ENCODE peak calls at places on chromosomes 11 and 22, in nine cellular contexts. J is AG10803, M is MM.1S, C is cardiac muscle cell, B is AG04450, V is astrocyte of the spinal cord, G is K562, O is heart left ventricle, A is epithelial cell of esophagus. E is an unnamed sample.

GRCh38 chr11:47348859-47349258 is 3.6 kb downstream of the MYBPC3 start:
- DNase-seq in G (no peak), C (peak), A (peak), V (peak), M (peak), B (no peak), O (peak), J (no peak), E (no peak)

GRCh38 chr11:7573558-7574296 is 59.9 kb downstream of the PPFIBP2 start:
- DNase-seq in B (no peak), C (no peak), G (peak), O (no peak), J (no peak), A (no peak), V (no peak), M (no peak), E (no peak)

GRCh38 chr11:8250446-8250845 is 13.2 kb downstream of the LMO1 start:
- DNase-seq in M (no peak), V (no peak), O (no peak), A (no peak), B (no peak), C (no peak), J (no peak), G (no peak), E (no peak)

GRCh38 chr11:78194490-78194889 is 5.8 kb downstream of the USP35 start:
- DNase-seq in M (no peak), V (no peak), C (no peak), O (no peak), J (no peak), B (no peak), G (no peak), A (peak), E (no peak)

GRCh38 chr11:117022526-117022925 is 75.7 kb downstream of the SIK3 start:
- DNase-seq in G (no peak), J (no peak), V (no peak), A (no peak), B (no peak), M (no peak), O (no peak), C (no peak), E (no peak)

GRCh38 chr11:121958978-121959340 is 157.1 kb downstream of the BLID start:
- DNase-seq in G (no peak), B (no peak), J (peak), V (no peak), M (no peak), O (no peak), C (peak), A (peak), E (no peak)

GRCh38 chr11:73982595-73982989 is at the start of gene UCP2:
- DNase-seq in C (peak), G (peak), M (peak), B (peak), A (peak), J (no peak), O (peak), V (no peak), E (peak)

GRCh38 chr22:42856179-42856864 is 751 bp downstream of the ARFGAP3 start:
- DNase-seq in C (peak), O (peak), J (peak), A (peak), V (no peak), M (peak), G (no peak), B (no peak), E (no peak)

GRCh38 chr22:28952857-28953256 is 69.5 kb downstream of the ZNRF3 start:
- DNase-seq in A (no peak), J (peak), B (peak), O (no peak), C (no peak), M (no peak), V (peak), G (no peak), E (no peak)

GRCh38 chr22:50308597-50308935 is 1.1 kb upstream of the PLXNB2 start:
- DNase-seq in B (no peak), G (peak), O (peak), J (peak), V (no peak), A (no peak), C (peak), M (no peak), E (no peak)

DNA sequence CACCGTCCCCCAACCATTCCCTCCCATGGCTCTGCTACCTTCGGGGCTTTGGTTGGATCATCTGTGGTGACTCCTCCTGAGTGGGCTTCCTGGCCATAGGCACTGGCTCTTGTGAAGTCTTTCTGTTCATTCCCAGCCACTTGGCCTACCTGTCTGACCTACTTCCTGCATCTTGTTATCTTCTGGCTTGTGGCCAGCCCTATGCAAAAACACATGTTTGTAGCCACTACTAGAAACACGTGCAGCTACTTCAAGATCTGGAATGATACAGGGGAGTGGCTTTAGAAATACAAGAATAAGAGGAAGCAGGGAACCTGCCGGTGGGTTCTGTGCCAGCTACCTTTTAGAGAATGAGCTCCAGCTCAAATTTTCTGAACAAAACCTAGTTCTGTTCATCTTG is 20.9 kb downstream of the RCOR2 start:
- DNase-seq in C (no peak), G (no peak), A (no peak), O (no peak), J (no peak), M (no peak), V (no peak), B (no peak), E (no peak)
- H3K4me3 ChIP-seq in C (no peak), G (no peak), A (no peak), O (no peak), J (no peak), M (no peak), V (no peak), B (no peak), E (no peak)

DNA sequence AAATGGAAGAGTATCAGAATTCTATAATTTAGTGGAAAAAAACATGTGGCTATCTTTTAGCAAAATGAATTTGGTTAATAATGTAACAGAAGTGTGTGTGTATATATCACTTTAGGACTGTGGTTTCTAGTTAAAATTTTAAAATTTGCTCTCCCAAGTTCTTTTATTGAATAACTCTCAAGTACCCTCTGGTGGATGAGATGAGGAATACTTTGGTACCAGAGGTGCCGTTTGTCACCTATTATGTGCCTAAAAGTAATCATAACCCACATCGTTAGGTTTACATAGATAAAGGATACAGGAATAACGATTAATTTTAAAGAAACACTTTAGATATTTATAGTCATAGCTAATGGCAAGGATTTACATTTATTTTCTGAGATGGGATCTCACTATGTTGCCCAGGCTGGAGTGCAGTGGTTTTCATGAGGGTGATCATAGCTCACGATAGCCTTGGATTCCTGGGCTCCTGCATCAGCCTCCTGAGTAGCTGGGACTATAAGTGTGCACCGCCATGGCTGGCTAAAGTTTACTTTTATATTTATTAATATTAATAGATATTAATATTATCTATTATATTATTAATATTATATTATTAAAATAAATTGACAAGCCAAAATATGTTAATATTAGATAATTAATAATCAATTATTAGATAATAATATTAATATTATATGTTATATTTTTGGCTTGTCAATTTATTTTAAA is 66.7 kb upstream of the CAPRIN1 start:
- DNase-seq in B (no peak), V (no peak), J (no peak), A (no peak), O (no peak), G (peak), C (no peak), M (no peak), E (no peak)
- TF ChIP-seq CTCF in B (peak), V (peak), J (peak), A (no peak), O (no peak), G (peak), C (no peak), M (no peak), E (no peak)

DNA sequence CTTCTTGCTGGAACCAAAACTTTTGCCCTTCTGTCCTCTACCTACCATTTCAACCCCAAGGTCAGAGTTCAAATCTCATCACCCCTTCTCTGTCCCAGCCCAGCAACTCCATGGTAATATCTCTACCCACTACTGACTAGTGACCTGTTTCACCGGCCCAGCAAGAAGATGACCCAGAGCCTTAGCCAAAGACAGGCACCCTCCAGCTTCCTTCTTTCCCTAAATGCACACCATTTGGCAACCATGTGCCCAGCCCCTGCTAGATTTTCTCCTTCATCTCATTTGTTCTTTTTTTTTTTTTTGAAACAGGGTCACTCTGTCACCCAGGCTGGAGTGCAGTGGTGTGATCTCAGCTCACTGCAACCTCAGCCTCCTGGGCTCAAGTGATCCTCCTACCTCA is 14.9 kb downstream of the ARAP1 start:
- DNase-seq in C (no peak), G (no peak), B (no peak), A (no peak), M (no peak), V (no peak), J (no peak), O (no peak), E (no peak)
- H3K4me3 ChIP-seq in C (no peak), G (no peak), B (no peak), A (no peak), M (no peak), V (no peak), J (no peak), O (no peak), E (no peak)

GRCh38 chr11:123354371-123354770 is 75.7 kb upstream of the GRAMD1B start:
- DNase-seq in A (no peak), G (no peak), J (no peak), B (no peak), O (no peak), C (no peak), V (no peak), M (no peak), E (no peak)

GRCh38 chr11:123357353-123357989 is 72.6 kb upstream of the GRAMD1B start:
- DNase-seq in C (no peak), B (no peak), J (no peak), M (no peak), V (no peak), O (no peak), G (no peak), A (no peak), E (no peak)

GRCh38 chr11:123356539-123356938 is 73.5 kb upstream of the GRAMD1B start:
- DNase-seq in J (no peak), O (no peak), B (no peak), M (no peak), G (no peak), C (no peak), A (no peak), V (no peak), E (no peak)

GRCh38 chr11:123360267-123360936 is 69.7 kb upstream of the GRAMD1B start:
- DNase-seq in C (no peak), J (no peak), O (no peak), M (no peak), B (no peak), G (no peak), A (no peak), V (no peak), E (no peak)

DNA sequence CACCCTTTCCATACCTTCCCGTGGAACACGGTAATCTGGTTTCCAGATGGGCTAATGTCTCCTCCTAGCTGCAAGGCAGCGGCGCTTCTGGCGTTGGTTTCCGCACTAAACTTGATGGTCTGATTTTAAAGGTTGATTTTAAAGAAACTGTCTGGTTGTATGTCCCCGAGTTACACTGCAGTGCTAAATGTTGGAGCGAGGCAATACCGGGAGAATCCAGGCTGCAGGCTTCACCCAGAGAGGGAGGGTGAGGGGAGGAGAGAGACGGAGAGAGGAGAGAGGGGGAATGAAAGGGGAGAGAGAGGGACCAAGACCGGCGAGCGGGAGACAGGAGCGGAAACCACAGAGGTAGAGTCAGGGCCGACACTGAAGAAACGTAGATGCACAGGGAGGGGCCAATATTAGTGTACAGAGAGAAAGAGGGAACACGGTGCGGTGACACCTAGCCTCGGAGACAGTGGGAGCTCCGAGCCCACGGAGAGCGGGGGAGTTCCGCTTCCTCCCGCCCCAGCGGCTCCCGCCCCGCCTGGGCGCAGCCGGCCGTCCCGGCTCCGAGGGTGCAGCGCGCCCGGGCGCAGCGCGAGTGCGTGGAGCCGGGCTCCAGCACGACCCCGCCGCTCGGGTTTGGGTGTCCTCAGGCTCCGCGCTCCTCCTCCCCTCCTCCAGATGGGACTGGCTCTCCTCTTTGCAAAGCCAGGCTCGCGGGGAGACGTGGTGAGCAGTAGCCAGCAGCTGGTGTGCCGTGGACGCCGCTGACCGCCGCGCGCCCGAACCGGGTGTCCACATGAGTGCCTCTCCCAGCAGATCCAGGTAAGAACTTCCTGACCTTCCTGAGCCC is 71.9 kb upstream of the GRAMD1B start:
- DNase-seq in M (peak), V (peak), G (no peak), J (peak), C (peak), O (peak), A (peak), B (no peak), E (no peak)
- TF ChIP-seq CTCF in M (no peak), V (peak), G (no peak), J (peak), C (peak), O (no peak), A (no peak), B (no peak), E (no peak)

GRCh38 chr11:22830082-22830414 is 447 bp upstream of the SVIP start:
- DNase-seq in G (no peak), B (no peak), C (no peak), V (no peak), A (no peak), O (no peak), M (no peak), J (no peak), E (no peak)
- H3K4me3 ChIP-seq in G (no peak), B (peak), C (peak), V (peak), A (peak), O (peak), M (peak), J (peak), E (peak)

DNA sequence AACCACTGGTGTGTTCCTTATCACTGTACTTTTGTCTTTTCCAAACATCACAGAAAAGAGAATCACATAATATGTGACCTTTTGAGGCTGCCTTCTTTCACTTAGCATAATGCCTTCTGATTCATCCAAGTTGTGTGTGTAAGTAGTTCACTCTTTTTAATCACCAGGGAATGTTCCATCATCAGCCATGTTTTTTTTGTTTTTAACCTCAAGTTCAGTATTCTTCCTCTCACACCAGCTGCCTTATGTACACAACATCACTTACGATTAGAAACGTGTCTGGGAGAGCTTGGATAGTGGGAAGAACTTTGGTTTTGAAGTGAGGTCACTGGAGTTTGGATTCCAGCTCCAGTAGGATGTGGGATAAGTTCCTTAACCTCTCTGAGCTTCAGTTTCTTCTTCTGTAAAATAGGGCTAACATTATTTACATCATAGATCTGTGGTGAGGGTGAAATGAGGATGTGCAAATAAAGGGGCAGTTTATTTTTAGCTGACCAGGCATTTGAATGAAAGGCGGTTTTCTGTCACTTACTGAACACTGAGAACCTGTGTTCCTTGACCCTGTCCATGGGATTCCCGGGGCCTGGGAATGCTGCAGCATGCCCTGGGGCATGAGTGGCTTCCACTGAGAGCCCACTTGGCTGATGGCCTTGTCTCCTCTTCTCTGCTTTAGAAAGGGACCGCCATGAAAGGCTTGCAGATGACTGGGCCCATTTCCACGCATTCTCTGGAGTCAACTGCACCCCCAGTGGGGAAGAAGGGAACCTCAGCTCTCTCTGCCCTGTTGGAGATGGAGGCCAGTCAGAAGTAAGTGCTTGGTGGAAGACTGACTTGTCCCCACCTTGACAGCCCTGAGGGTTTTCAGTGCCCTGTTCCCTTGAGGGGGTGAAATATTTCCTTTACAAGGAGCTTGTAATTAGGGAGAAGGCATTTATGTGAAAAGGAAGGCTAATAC is 92.6 kb downstream of the DEPDC5 start:
- DNase-seq in B (peak), O (no peak), C (peak), J (no peak), A (no peak), G (peak), V (peak), M (no peak), E (no peak)
- TF ChIP-seq CTCF in B (peak), O (no peak), C (peak), J (peak), A (peak), G (peak), V (peak), M (peak), E (peak)

DNA sequence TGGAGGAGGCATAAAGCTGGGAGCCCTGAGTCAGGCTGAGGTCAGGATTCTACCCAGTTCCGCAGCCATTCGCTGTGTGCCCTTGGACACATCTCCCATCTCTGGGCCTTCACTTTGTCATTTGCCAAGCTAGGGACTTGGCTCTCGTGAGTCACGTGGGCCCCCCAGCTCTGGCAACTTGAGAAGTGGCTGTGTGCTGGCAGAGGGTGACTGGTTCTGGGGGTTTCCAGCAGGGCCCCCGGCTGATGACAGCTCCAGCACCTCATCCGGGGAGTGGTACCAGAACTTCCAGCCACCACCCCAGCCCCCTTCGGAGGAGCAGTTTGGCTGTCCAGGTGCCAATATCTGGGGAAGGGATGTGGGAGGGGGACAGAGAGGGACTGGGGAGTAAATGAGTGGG is 46.6 kb downstream of the CD6 start:
- DNase-seq in V (no peak), A (no peak), J (no peak), B (no peak), C (no peak), O (no peak), G (no peak), M (no peak), E (no peak)
- H3K4me3 ChIP-seq in V (no peak), A (no peak), J (no peak), B (no peak), C (no peak), O (no peak), G (no peak), M (no peak), E (no peak)

GRCh38 chr11:60348116-60348515 is 21.1 kb downstream of the MS4A6E start:
- DNase-seq in B (no peak), V (no peak), A (no peak), J (no peak), C (no peak), G (no peak), O (no peak), M (no peak), E (no peak)
- TF ChIP-seq CTCF in B (no peak), V (no peak), A (no peak), J (no peak), C (no peak), G (no peak), O (no peak), M (no peak), E (no peak)

GRCh38 chr11:110329441-110329840 is 33.0 kb upstream of the RDX start:
- DNase-seq in V (no peak), O (no peak), A (no peak), J (no peak), G (no peak), C (no peak), B (no peak), M (no peak), E (no peak)
- H3K4me3 ChIP-seq in V (no peak), O (no peak), A (no peak), J (no peak), G (no peak), C (no peak), B (no peak), M (no peak), E (no peak)

GRCh38 chr11:112625816-112626215 is 335.4 kb upstream of the NCAM1 start:
- DNase-seq in B (no peak), O (no peak), J (no peak), G (no peak), M (no peak), V (no peak), A (peak), C (no peak), E (no peak)
- TF ChIP-seq CTCF in B (no peak), O (no peak), J (no peak), G (no peak), M (no peak), V (no peak), A (no peak), C (no peak), E (no peak)

E was measured in astrocyte of the cerebellum.